ENCODE peak calls at places on chromosome 13, in six cellular contexts. One of them, this sample, is unnamed.

GRCh38 chr13:47621931-47622330 is 379.1 kb downstream of the SUCLA2 start:
- DNase-seq in left lung: no peak
- DNase-seq in GM13977: no peak
- DNase-seq in AG04450: no peak
- DNase-seq in hepatocyte: no peak
- DNase-seq in HFF-Myc: no peak
- DNase-seq in this sample: no peak

GRCh38 chr13:41500501-41500900 is 43.2 kb downstream of the RGCC start:
- DNase-seq in left lung: no peak
- DNase-seq in GM13977: no peak
- DNase-seq in AG04450: no peak
- DNase-seq in hepatocyte: no peak
- DNase-seq in HFF-Myc: no peak
- DNase-seq in this sample: no peak

GRCh38 chr13:72970301-72970880 is 88.4 kb upstream of the KLF5 start:
- DNase-seq in left lung: no peak
- DNase-seq in GM13977: no peak
- DNase-seq in AG04450: no peak
- DNase-seq in hepatocyte: no peak
- DNase-seq in HFF-Myc: no peak
- DNase-seq in this sample: no peak

GRCh38 chr13:66312312-66313087 is 917.6 kb downstream of the PCDH9 start:
- DNase-seq in left lung: no peak
- DNase-seq in GM13977: no peak
- DNase-seq in AG04450: peak
- DNase-seq in hepatocyte: peak
- DNase-seq in HFF-Myc: no peak
- DNase-seq in this sample: no peak

GRCh38 chr13:46595136-46595917 is 42.4 kb downstream of the LRCH1 start:
- DNase-seq in left lung: no peak
- DNase-seq in GM13977: no peak
- DNase-seq in AG04450: no peak
- DNase-seq in hepatocyte: no peak
- DNase-seq in HFF-Myc: peak
- DNase-seq in this sample: no peak

GRCh38 chr13:31322025-31322424 is 122.2 kb downstream of the B3GLCT start:
- DNase-seq in left lung: no peak
- DNase-seq in GM13977: no peak
- DNase-seq in AG04450: no peak
- DNase-seq in hepatocyte: peak
- DNase-seq in HFF-Myc: no peak
- DNase-seq in this sample: no peak

GRCh38 chr13:46679369-46680180 is 117.4 kb downstream of the ESD start:
- DNase-seq in left lung: no peak
- DNase-seq in GM13977: peak
- DNase-seq in AG04450: no peak
- DNase-seq in hepatocyte: peak
- DNase-seq in HFF-Myc: peak
- DNase-seq in this sample: no peak

GRCh38 chr13:114152831-114153371 is 20.5 kb upstream of the RASA3 start:
- DNase-seq in left lung: no peak
- DNase-seq in GM13977: no peak
- DNase-seq in AG04450: no peak
- DNase-seq in hepatocyte: peak
- DNase-seq in HFF-Myc: no peak
- DNase-seq in this sample: no peak

GRCh38 chr13:29619995-29620394 is 24.5 kb upstream of the SLC7A1 start:
- DNase-seq in left lung: no peak
- DNase-seq in GM13977: no peak
- DNase-seq in AG04450: no peak
- DNase-seq in hepatocyte: no peak
- DNase-seq in HFF-Myc: no peak
- DNase-seq in this sample: no peak

GRCh38 chr13:28429096-28429495 is 65.8 kb downstream of the FLT1 start:
- DNase-seq in left lung: no peak
- DNase-seq in GM13977: no peak
- DNase-seq in AG04450: no peak
- DNase-seq in hepatocyte: no peak
- DNase-seq in HFF-Myc: no peak
- DNase-seq in this sample: no peak

GRCh38 chr13:111526922-111527321 is 206.5 kb downstream of the TEX29 start:
- DNase-seq in left lung: no peak
- DNase-seq in GM13977: no peak
- DNase-seq in AG04450: no peak
- DNase-seq in hepatocyte: no peak
- DNase-seq in HFF-Myc: no peak
- DNase-seq in this sample: no peak

GRCh38 chr13:77338961-77339401 is 12.1 kb upstream of the MYCBP2 start:
- DNase-seq in left lung: no peak
- DNase-seq in GM13977: no peak
- DNase-seq in AG04450: no peak
- DNase-seq in hepatocyte: no peak
- DNase-seq in HFF-Myc: no peak
- DNase-seq in this sample: no peak

GRCh38 chr13:77325371-77325941 is 1.4 kb downstream of the MYCBP2 start:
- DNase-seq in left lung: no peak
- DNase-seq in GM13977: peak
- DNase-seq in AG04450: no peak
- DNase-seq in hepatocyte: no peak
- DNase-seq in HFF-Myc: no peak
- DNase-seq in this sample: no peak

GRCh38 chr13:102277286-102277685 is 124.6 kb downstream of the FGF14 start:
- DNase-seq in left lung: no peak
- DNase-seq in GM13977: no peak
- DNase-seq in AG04450: no peak
- DNase-seq in hepatocyte: no peak
- DNase-seq in HFF-Myc: no peak
- DNase-seq in this sample: no peak

GRCh38 chr13:46603165-46603603 is 50.2 kb downstream of the LRCH1 start:
- DNase-seq in left lung: no peak
- DNase-seq in GM13977: no peak
- DNase-seq in AG04450: no peak
- DNase-seq in hepatocyte: no peak
- DNase-seq in HFF-Myc: no peak
- DNase-seq in this sample: no peak

GRCh38 chr13:39836038-39836437 is 180.6 kb downstream of the COG6 start:
- DNase-seq in left lung: no peak
- DNase-seq in GM13977: peak
- DNase-seq in AG04450: no peak
- DNase-seq in hepatocyte: no peak
- DNase-seq in HFF-Myc: no peak
- DNase-seq in this sample: no peak

GRCh38 chr13:48574036-48574796 is 41.3 kb upstream of the RCBTB2 start:
- DNase-seq in left lung: no peak
- DNase-seq in GM13977: no peak
- DNase-seq in AG04450: no peak
- DNase-seq in hepatocyte: no peak
- DNase-seq in HFF-Myc: no peak
- DNase-seq in this sample: no peak

GRCh38 chr13:20431080-20431479 is 94.6 kb downstream of the CRYL1 start:
- DNase-seq in left lung: no peak
- DNase-seq in GM13977: no peak
- DNase-seq in AG04450: no peak
- DNase-seq in hepatocyte: no peak
- DNase-seq in HFF-Myc: no peak
- DNase-seq in this sample: no peak

GRCh38 chr13:43193789-43194188 is 170.4 kb downstream of the DNAJC15 start:
- DNase-seq in left lung: no peak
- DNase-seq in GM13977: no peak
- DNase-seq in AG04450: no peak
- DNase-seq in hepatocyte: no peak
- DNase-seq in HFF-Myc: no peak
- DNase-seq in this sample: no peak

GRCh38 chr13:30904043-30904442 is 2.0 kb upstream of the MEDAG start:
- DNase-seq in left lung: no peak
- DNase-seq in GM13977: no peak
- DNase-seq in AG04450: no peak
- DNase-seq in hepatocyte: no peak
- DNase-seq in HFF-Myc: no peak
- DNase-seq in this sample: no peak

DNA sequence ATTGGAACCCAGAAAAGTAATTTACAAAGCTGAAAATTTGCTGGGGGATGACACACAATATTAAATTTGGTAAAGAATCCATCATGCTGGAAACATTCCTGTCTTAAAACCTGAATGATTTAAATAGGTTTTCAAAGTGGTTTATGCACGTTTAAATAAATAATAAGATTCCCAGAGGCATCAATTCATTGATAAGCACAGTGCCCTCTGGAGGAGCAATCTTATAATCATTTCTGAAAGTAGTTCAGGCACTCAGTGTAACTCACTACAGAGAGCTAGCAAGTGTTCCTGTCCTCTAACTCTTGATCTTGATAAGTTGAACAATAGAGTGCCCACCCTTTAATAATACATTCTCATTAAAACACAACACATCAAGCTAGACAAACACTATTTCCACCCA is 43.5 kb upstream of the SHISA2 start:
- DNase-seq in left lung: no peak
- DNase-seq in GM13977: no peak
- DNase-seq in AG04450: no peak
- DNase-seq in hepatocyte: no peak
- DNase-seq in HFF-Myc: no peak
- DNase-seq in this sample: no peak
- TF ChIP-seq CTCF in left lung: no peak
- TF ChIP-seq CTCF in GM13977: no peak
- TF ChIP-seq CTCF in AG04450: no peak
- TF ChIP-seq CTCF in hepatocyte: no peak
- TF ChIP-seq CTCF in HFF-Myc: no peak
- TF ChIP-seq CTCF in this sample: no peak

DNA sequence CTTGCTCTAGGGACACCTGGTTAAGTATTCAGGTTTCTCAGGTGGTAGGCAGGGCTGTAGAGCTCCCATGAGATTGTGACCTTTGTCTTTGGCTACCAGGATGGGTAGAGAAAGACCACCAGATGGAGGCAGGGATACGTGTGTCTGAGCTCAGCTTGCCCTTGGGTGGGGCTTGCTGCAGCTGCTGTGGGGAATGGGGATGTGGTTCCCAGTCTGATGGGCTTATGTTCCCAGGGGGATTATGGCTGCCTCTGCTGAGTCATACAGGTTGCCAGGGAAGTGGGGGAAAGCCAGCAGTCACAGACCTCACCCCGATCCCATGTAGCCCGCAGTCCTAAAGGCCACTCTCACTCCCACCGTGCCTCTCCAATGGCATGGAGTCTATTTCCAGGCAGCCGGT is 659.9 kb upstream of the KLF12 start:
- DNase-seq in left lung: no peak
- DNase-seq in GM13977: no peak
- DNase-seq in AG04450: no peak
- DNase-seq in hepatocyte: no peak
- DNase-seq in HFF-Myc: no peak
- DNase-seq in this sample: no peak
- TF ChIP-seq CTCF in left lung: no peak
- TF ChIP-seq CTCF in GM13977: no peak
- TF ChIP-seq CTCF in AG04450: no peak
- TF ChIP-seq CTCF in hepatocyte: no peak
- TF ChIP-seq CTCF in HFF-Myc: no peak
- TF ChIP-seq CTCF in this sample: no peak

GRCh38 chr13:51455532-51455931 is 2.7 kb upstream of the INTS6 start:
- DNase-seq in left lung: no peak
- DNase-seq in GM13977: no peak
- DNase-seq in AG04450: no peak
- DNase-seq in hepatocyte: no peak
- DNase-seq in HFF-Myc: no peak
- DNase-seq in this sample: no peak

GRCh38 chr13:51451467-51452390 is 1.1 kb downstream of the INTS6 start:
- DNase-seq in left lung: peak
- DNase-seq in GM13977: peak
- DNase-seq in AG04450: no peak
- DNase-seq in hepatocyte: peak
- DNase-seq in HFF-Myc: no peak
- DNase-seq in this sample: peak

GRCh38 chr13:51452391-51453307 is at the start of gene INTS6:
- DNase-seq in left lung: peak
- DNase-seq in GM13977: peak
- DNase-seq in AG04450: peak
- DNase-seq in hepatocyte: peak
- DNase-seq in HFF-Myc: peak
- DNase-seq in this sample: peak

GRCh38 chr13:51453959-51454703 is 1.3 kb upstream of the INTS6 start:
- DNase-seq in left lung: peak
- DNase-seq in GM13977: peak
- DNase-seq in AG04450: no peak
- DNase-seq in hepatocyte: peak
- DNase-seq in HFF-Myc: no peak
- DNase-seq in this sample: no peak

DNA sequence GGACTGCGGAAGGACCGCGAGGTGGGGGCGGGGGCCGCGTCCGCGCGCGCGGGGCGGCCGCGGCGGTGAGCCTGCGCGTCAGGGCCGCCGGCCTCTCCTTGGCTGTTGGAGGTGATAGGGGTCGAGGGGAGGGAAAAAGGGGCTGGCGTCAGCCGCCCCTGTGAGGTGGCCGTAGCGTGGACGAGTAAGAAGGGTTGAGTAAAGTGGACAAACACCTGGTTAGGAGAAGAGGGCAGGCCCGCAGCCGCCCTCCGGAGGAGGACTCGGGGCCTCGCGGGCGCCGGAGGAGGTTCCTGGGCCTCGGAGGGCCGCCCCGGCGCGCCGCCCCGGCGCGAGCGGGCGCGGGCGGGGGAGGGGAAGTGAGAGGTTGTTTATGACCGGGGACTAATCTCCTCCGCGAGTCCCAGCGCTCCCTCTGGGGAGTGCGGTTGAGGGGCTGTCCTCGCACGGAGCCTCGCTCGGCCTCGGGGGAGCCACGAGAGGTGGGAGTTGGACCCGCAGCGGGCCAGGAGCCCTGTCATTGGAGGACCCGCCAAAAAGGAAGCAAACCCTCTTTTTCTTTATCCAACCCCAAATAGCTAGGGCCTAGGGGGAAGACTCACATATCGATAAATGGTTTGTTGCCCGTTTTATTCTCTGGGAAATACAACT is 597 bp upstream of the INTS6 start:
- DNase-seq in left lung: peak
- DNase-seq in GM13977: peak
- DNase-seq in AG04450: no peak
- DNase-seq in hepatocyte: peak
- DNase-seq in HFF-Myc: no peak
- DNase-seq in this sample: peak
- TF ChIP-seq CTCF in left lung: no peak
- TF ChIP-seq CTCF in GM13977: no peak
- TF ChIP-seq CTCF in AG04450: no peak
- TF ChIP-seq CTCF in hepatocyte: no peak
- TF ChIP-seq CTCF in HFF-Myc: no peak
- TF ChIP-seq CTCF in this sample: no peak

DNA sequence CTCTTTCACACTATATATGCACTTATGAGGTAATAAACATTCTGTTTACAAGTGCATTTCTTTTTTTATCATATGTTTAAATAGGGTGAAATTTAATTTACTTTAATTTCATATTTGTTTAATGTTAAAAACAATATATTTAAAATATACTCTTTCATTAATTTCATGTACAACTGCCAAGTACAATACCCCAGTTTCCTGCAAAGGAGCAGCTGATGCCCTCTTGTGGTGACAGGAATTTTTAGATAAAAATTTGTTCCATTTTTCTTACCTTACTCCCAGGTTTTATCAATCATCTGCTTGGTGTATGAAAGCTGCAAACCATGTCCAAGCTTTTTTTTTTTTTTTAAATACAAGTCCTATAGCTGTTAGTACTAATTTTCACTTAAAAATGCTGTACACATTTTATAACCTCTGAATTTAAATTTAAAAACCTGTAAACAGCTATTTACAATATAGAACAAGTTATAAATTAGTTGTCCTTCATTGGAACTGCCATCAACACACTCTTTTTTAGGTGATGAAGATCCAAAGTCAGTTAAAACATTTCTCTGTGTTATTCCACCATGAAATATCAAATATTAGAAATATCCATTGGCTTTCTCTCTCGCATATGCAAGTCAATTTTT is 4.9 kb downstream of the PCDH20 start:
- DNase-seq in left lung: no peak
- DNase-seq in GM13977: peak
- DNase-seq in AG04450: no peak
- DNase-seq in hepatocyte: peak
- DNase-seq in HFF-Myc: no peak
- DNase-seq in this sample: no peak
- TF ChIP-seq CTCF in left lung: peak
- TF ChIP-seq CTCF in GM13977: peak
- TF ChIP-seq CTCF in AG04450: peak
- TF ChIP-seq CTCF in hepatocyte: peak
- TF ChIP-seq CTCF in HFF-Myc: peak
- TF ChIP-seq CTCF in this sample: peak

This sample was measured in mesothelial cell of epicardium.